ENCODE peak calls at places on chromosome 19, in eight cellular contexts. R, D, Q, L, Z, V, U and Y are unnamed samples.

GRCh38 chr19:6047741-6048231 is 62.5 kb downstream of the RFX2 start:
- DNase-seq in Z (peak), V (no peak), U (peak), Q (no peak), D (no peak), L (no peak), R (peak), Y (no peak)

GRCh38 chr19:579842-580155 is 7.4 kb downstream of the BSG start:
- DNase-seq in U (no peak), Z (no peak), V (no peak), D (no peak), Q (no peak), L (no peak), R (no peak), Y (no peak)

GRCh38 chr19:34481861-34482379 is 362 bp downstream of the WTIP start:
- DNase-seq in R (no peak), Z (no peak), U (peak), V (no peak), Q (no peak), D (no peak), L (no peak), Y (no peak)

GRCh38 chr19:13693933-13694332 is 70.4 kb upstream of the MRI1 start:
- DNase-seq in R (no peak), U (peak), Q (no peak), L (no peak), V (no peak), Z (no peak), D (no peak), Y (no peak)

GRCh38 chr19:40718774-40719391 is 2.0 kb downstream of the ITPKC start:
- DNase-seq in Q (peak), R (peak), L (peak), Z (no peak), U (peak), D (no peak), V (peak), Y (peak)

GRCh38 chr19:39001016-39001415 is 25.5 kb upstream of the FBXO17 start:
- DNase-seq in Z (no peak), L (no peak), R (no peak), V (no peak), Q (no peak), D (no peak), U (peak), Y (no peak)

GRCh38 chr19:10881403-10882107 is 10.2 kb downstream of the CARM1 start:
- DNase-seq in Q (no peak), U (peak), R (peak), D (no peak), V (no peak), L (no peak), Z (no peak), Y (no peak)

GRCh38 chr19:49591731-49592485 is 926 bp downstream of the PRR12 start:
- DNase-seq in L (peak), V (peak), Q (peak), U (peak), Z (peak), R (peak), D (peak), Y (peak)

GRCh38 chr19:4067396-4068057 is 828 bp upstream of the ZBTB7A start:
- DNase-seq in R (peak), D (no peak), Z (peak), U (peak), V (peak), Q (no peak), L (no peak), Y (no peak)

GRCh38 chr19:6133231-6133630 is 2.2 kb upstream of the ACSBG2 start:
- DNase-seq in U (no peak), Z (no peak), R (no peak), L (no peak), V (no peak), Q (no peak), D (no peak), Y (no peak)

GRCh38 chr19:33032218-33032781 is 32.4 kb downstream of the RHPN2 start:
- DNase-seq in D (no peak), R (no peak), U (no peak), L (no peak), V (no peak), Q (no peak), Z (no peak), Y (no peak)

GRCh38 chr19:35090160-35090794 is 25.3 kb upstream of the FXYD3 start:
- DNase-seq in Q (peak), V (no peak), R (peak), L (no peak), D (peak), Z (peak), U (peak), Y (peak)

GRCh38 chr19:14517446-14517839 is 754 bp downstream of the DNAJB1 start:
- DNase-seq in V (no peak), R (no peak), Q (peak), L (no peak), Z (peak), D (no peak), U (no peak), Y (no peak)

GRCh38 chr19:46715620-46716012 is 1.3 kb downstream of the PRKD2 start:
- DNase-seq in R (no peak), D (no peak), L (no peak), U (no peak), V (peak), Z (no peak), Q (no peak), Y (peak)

GRCh38 chr19:35222373-35223005 is 6.0 kb downstream of the FAM187B start:
- DNase-seq in L (no peak), R (no peak), D (no peak), Q (peak), V (no peak), U (no peak), Z (no peak), Y (peak)

GRCh38 chr19:56905616-56906015 is 65.1 kb upstream of the PEG3 start:
- DNase-seq in Q (no peak), D (no peak), R (no peak), Z (no peak), V (no peak), L (no peak), U (no peak), Y (no peak)

GRCh38 chr19:53091413-53091812 is 11.8 kb downstream of the ZNF160 start:
- DNase-seq in Z (no peak), D (no peak), Q (no peak), L (no peak), R (no peak), V (no peak), U (peak), Y (no peak)

GRCh38 chr19:35533822-35534521 is 716 bp downstream of the GAPDHS start:
- DNase-seq in V (peak), R (no peak), U (no peak), D (no peak), Z (peak), Q (peak), L (no peak), Y (peak)

GRCh38 chr19:3154957-3155736 is 19.3 kb downstream of the GNA15 start:
- DNase-seq in Q (peak), Z (peak), U (no peak), D (peak), L (peak), V (peak), R (no peak), Y (peak)

GRCh38 chr19:13096968-13097330 is 5.7 kb downstream of the LYL1 start:
- DNase-seq in L (no peak), Z (peak), Q (no peak), R (no peak), U (no peak), D (no peak), V (no peak), Y (no peak)

GRCh38 chr19:56147307-56147706 is 6.2 kb downstream of the ZNF444 start:
- DNase-seq in U (no peak), V (no peak), Z (no peak), Q (no peak), R (no peak), D (no peak), L (no peak), Y (no peak)

GRCh38 chr19:31054430-31054829 is 294.8 kb downstream of the TSHZ3 start:
- DNase-seq in D (peak), V (no peak), R (peak), U (peak), L (peak), Z (peak), Q (peak), Y (peak)

GRCh38 chr19:35777411-35777841 is 2.1 kb downstream of the ARHGAP33 start:
- DNase-seq in V (no peak), R (no peak), Z (no peak), L (no peak), U (no peak), Q (no peak), D (no peak), Y (no peak)

GRCh38 chr19:29013325-29013724 is 199.6 kb downstream of the UQCRFS1 start:
- DNase-seq in Z (no peak), V (no peak), Q (no peak), R (no peak), L (no peak), U (no peak), D (no peak), Y (no peak)

GRCh38 chr19:19997656-19998268 is 41.5 kb downstream of the ZNF682 start:
- DNase-seq in U (peak), D (peak), R (peak), L (no peak), V (no peak), Q (peak), Z (peak), Y (peak)

GRCh38 chr19:51472607-51473006 is 5.7 kb upstream of the CEACAM18 start:
- DNase-seq in D (no peak), U (no peak), L (no peak), R (no peak), V (no peak), Q (no peak), Z (no peak), Y (no peak)

GRCh38 chr19:12745166-12745897 is 6.3 kb upstream of the BEST2 start:
- DNase-seq in D (no peak), R (no peak), U (no peak), Q (no peak), Z (no peak), L (no peak), V (no peak), Y (no peak)

GRCh38 chr19:8161135-8161646 is 11.8 kb upstream of the FBN3 start:
- DNase-seq in D (no peak), L (no peak), Z (peak), U (peak), Q (no peak), V (no peak), R (no peak), Y (peak)

GRCh38 chr19:29964171-29964570 is 22.1 kb downstream of the URI1 start:
- DNase-seq in V (no peak), L (no peak), R (no peak), Z (no peak), U (no peak), D (no peak), Q (no peak), Y (no peak)

GRCh38 chr19:19146000-19146608 is 7.8 kb upstream of the TMEM161A start:
- DNase-seq in V (peak), U (peak), Z (peak), L (peak), D (peak), Q (peak), R (peak), Y (peak)

GRCh38 chr19:55189424-55189823 is 9.3 kb upstream of the SYT5 start:
- DNase-seq in R (no peak), Q (no peak), V (peak), Z (no peak), D (no peak), U (no peak), L (no peak), Y (no peak)

GRCh38 chr19:46021531-46022041 is 1.3 kb downstream of the PGLYRP1 start:
- DNase-seq in L (peak), U (no peak), Q (no peak), R (no peak), Z (peak), D (no peak), V (no peak), Y (no peak)

GRCh38 chr19:13633109-13633508 is 126.8 kb upstream of the CACNA1A start:
- DNase-seq in U (no peak), V (no peak), D (no peak), Q (no peak), Z (no peak), R (peak), L (no peak), Y (no peak)

GRCh38 chr19:51809787-51810186 is 14.8 kb downstream of the FPR3 start:
- DNase-seq in D (no peak), L (no peak), Q (no peak), U (no peak), Z (no peak), R (no peak), V (no peak), Y (no peak)

GRCh38 chr19:6539514-6539913 is 8.7 kb downstream of the TNFSF9 start:
- DNase-seq in Z (no peak), V (no peak), Q (no peak), U (no peak), R (no peak), D (no peak), L (no peak), Y (no peak)

GRCh38 chr19:18278521-18279265 is 2.7 kb downstream of the JUND start:
- DNase-seq in R (peak), U (no peak), V (no peak), Z (peak), D (peak), Q (peak), L (no peak), Y (peak)

GRCh38 chr19:33396701-33397535 is 23.4 kb downstream of the CEBPG start:
- DNase-seq in R (peak), Z (no peak), L (peak), U (peak), V (peak), D (no peak), Q (no peak), Y (no peak)

GRCh38 chr19:18167975-18168645 is 5.5 kb upstream of the IFI30 start:
- DNase-seq in D (peak), V (peak), Q (peak), Z (peak), R (peak), U (peak), L (peak), Y (peak)